ENCODE peak calls at places on chromosomes 13 and 19, in six cellular contexts. N is mesenchymal stem cell, D is IMR-90, K is trophoblast cell, I is neuronal stem cell, Z is H1. J is an unnamed sample.

GRCh38 chr19:27794444-27795042 is 1418.4 kb downstream of the UQCRFS1 start:
- DNase-seq in Z (no peak), K (no peak), I (peak; percentile 3), N (peak; percentile 61), D (peak; percentile 47), J (peak; percentile 59)

GRCh38 chr13:55190996-55191395 is 1949.7 kb upstream of the PRR20A start:
- DNase-seq in K (no peak), N (no peak), I (no peak), Z (no peak), D (no peak), J (no peak)

GRCh38 chr19:36256853-36257511 is 42.1 kb downstream of the ZNF146 start:
- DNase-seq in I (no peak), K (no peak), Z (no peak), D (no peak), N (no peak), J (no peak)

GRCh38 chr13:111153977-111154332 is 38.8 kb downstream of the ARHGEF7 start:
- DNase-seq in N (peak; percentile 65), D (no peak), Z (no peak), K (peak; percentile 78), I (no peak), J (no peak)

GRCh38 chr19:18278521-18279265 is 2.7 kb downstream of the JUND start:
- DNase-seq in N (peak; percentile 82), Z (no peak), I (no peak), D (no peak), K (peak; percentile 59), J (no peak)

GRCh38 chr13:43229506-43229905 is 206.1 kb downstream of the DNAJC15 start:
- DNase-seq in K (no peak), D (peak; percentile 87), N (peak; percentile 85), I (no peak), Z (no peak), J (no peak)

GRCh38 chr19:47663435-47663910 is 49.7 kb upstream of the EHD2 start:
- DNase-seq in I (no peak), Z (no peak), K (peak; percentile 92), D (peak; percentile 96), N (peak; percentile 97), J (no peak)

GRCh38 chr19:50496189-50497029 is 14.6 kb downstream of the JOSD2 start:
- DNase-seq in K (no peak), N (no peak), I (no peak), D (no peak), Z (no peak), J (peak; percentile 71)

GRCh38 chr19:55598719-55599467 is 424 bp downstream of the FIZ1 start:
- DNase-seq in Z (peak; percentile 96), I (peak; percentile 98), N (peak; percentile 97), D (peak; percentile 96), K (peak; percentile 93), J (peak; percentile 98)

GRCh38 chr13:111314852-111315251 is 5.6 kb upstream of the TEX29 start:
- DNase-seq in I (no peak), D (peak; percentile 49), K (no peak), Z (no peak), N (peak; percentile 26), J (no peak)

GRCh38 chr13:80141114-80141849 is 199.6 kb downstream of the SPRY2 start:
- DNase-seq in Z (no peak), I (no peak), N (peak; percentile 46), D (peak; percentile 78), K (no peak), J (no peak)

GRCh38 chr19:342801-343421 is 1.7 kb downstream of the MIER2 start:
- DNase-seq in D (peak; percentile 93), N (peak; percentile 91), I (no peak), Z (no peak), K (peak; percentile 42), J (no peak)

GRCh38 chr19:27722625-27723024 is 1490.3 kb downstream of the UQCRFS1 start:
- DNase-seq in D (no peak), I (no peak), K (no peak), Z (no peak), N (no peak), J (no peak)

GRCh38 chr19:10760268-10760944 is 42.5 kb downstream of the DNM2 start:
- DNase-seq in N (peak; percentile 49), Z (no peak), I (no peak), D (no peak), K (peak; percentile 40), J (no peak)

DNA sequence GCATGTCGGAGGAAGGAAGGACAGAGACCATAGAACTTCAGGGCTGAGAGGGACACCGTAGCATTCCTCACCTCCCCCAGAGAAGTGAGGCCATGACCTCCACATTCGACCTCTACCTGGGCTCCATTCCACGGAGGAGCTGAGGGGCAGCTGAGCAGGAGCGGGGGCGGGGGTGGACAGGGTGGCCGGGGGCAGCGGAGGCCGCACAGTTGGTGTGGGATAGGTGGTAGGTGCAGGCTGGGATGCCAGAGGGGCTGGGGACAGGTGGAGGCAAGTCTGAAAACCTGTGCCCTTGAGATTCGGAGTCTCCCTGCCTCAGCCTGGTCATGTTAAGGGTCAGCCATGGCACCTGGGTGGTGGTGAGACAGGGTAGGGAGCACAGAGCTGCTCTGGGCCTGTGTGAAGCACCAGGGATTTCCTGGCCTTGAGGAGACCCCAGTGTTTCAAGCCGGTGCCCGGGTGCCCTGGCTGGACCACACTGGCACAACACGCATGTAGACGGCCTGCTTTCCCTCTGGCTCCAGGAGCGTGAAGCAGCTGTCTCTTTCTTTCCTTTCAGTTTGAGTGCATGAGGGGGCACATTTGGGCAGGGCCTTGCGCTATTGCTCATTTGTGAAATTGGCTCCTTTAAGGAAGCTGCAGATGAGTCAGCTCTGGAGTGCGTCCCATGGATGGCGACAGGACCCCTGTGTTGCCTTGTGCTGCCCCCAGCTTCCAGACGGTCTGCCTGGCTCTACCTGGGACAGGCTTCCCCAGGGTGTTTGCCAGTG is 51.8 kb downstream of the TSSK6 start:
- DNase-seq in N (peak; percentile 83), K (no peak), Z (no peak), I (no peak), D (peak; percentile 86), J (no peak)
- H2AFZ ChIP-seq in N (no peak overlapping the region), K (peak overlapping the region; percentile 38), Z (no peak overlapping the region), I (no peak overlapping the region), D (peak overlapping the region; percentile 64), J (no peak overlapping the region)

DNA sequence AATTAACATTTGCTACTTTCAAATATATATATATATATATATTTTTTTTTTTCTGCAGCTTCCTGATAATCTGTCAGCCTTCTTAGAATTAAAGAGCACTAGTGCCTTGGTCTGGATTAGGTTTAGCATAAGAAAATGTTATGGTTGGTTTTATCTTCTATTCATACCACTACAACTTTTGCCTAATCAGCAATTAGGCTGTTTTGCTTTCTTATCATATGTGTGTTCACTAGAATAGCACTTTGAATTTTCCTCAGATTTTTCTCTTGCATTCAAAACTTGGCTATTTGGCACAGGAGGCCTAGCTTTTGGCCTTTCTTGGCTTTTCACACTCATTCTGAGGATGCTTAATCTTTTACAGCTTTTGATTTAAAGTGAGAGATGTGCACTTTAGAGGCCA is 1468.1 kb downstream of the PCDH9 start:
- DNase-seq in I (no peak), K (no peak), Z (no peak), D (no peak), N (no peak), J (no peak)
- H3K4ac ChIP-seq in I (no peak overlapping the region), K (no peak overlapping the region), Z (no peak overlapping the region), D (no peak overlapping the region), N (no peak overlapping the region), J (no peak overlapping the region)

GRCh38 chr19:5593963-5594255 is 26.2 kb upstream of the TINCR start:
- DNase-seq in I (no peak), D (no peak), K (no peak), N (no peak), Z (no peak), J (no peak)

GRCh38 chr19:5595745-5596144 is 26.8 kb downstream of the SAFB2 start:
- DNase-seq in K (no peak), Z (no peak), D (no peak), N (no peak), I (no peak), J (no peak)

GRCh38 chr19:5595129-5595528 is 27.4 kb upstream of the TINCR start:
- DNase-seq in Z (no peak), D (no peak), I (no peak), N (no peak), K (no peak), J (no peak)

GRCh38 chr19:5593245-5593962 is 25.7 kb upstream of the TINCR start:
- DNase-seq in D (no peak), N (no peak), K (no peak), Z (no peak), I (no peak), J (no peak)

GRCh38 chr19:5594521-5594950 is 26.8 kb upstream of the TINCR start:
- DNase-seq in I (no peak), D (no peak), Z (no peak), K (no peak), N (no peak), J (no peak)
- H2AFZ ChIP-seq in I (no peak overlapping the region), D (no peak overlapping the region), Z (no peak overlapping the region), K (no peak overlapping the region), N (no peak overlapping the region), J (no peak overlapping the region)

DNA sequence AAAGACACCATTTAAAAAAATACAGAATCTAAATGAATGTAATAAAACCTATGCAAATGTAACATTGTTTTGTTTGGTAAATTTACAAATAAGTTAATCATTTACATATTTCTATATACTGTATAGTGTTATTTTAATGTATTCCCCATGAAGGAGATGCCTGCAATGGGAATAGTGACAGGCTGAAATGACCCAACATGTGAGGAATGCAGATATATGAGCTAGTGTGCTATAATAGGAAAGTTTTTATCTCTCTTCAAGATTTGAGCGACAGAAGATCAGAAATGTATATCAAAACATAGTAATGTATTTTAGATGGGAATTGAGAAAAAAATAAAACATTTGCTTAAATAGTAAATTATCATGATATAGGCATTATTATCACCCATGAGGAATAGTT is 570.1 kb downstream of the SLITRK1 start:
- DNase-seq in N (peak; percentile 18), D (peak; percentile 6), Z (no peak), I (no peak), K (no peak), J (no peak)
- H3K4ac ChIP-seq in N (no peak overlapping the region), D (no peak overlapping the region), Z (no peak overlapping the region), I (no peak overlapping the region), K (no peak overlapping the region), J (no peak overlapping the region)

GRCh38 chr13:101627556-101627943 is 175.1 kb downstream of the ITGBL1 start:
- DNase-seq in Z (no peak), D (peak; percentile 18), K (no peak), N (peak; percentile 29), I (no peak), J (no peak)
- H2AFZ ChIP-seq in Z (peak overlapping the region; percentile 83), D (peak overlapping the region; percentile 71), K (no peak overlapping the region), N (no peak overlapping the region), I (no peak overlapping the region), J (no peak overlapping the region)

J was measured in H9.